ENCODE peak calls at places on chromosomes 5 and 9, in four cellular contexts. T, R, Y and O are unnamed samples.

GRCh38 chr9:135448570-135449180 is 30.9 kb upstream of the PPP1R26 start:
- DNase-seq in T (no peak), R (no peak), Y (no peak), O (no peak)

GRCh38 chr5:2465383-2465782 is 286.1 kb downstream of the IRX2 start:
- DNase-seq in T (no peak), R (no peak), Y (no peak), O (no peak)

GRCh38 chr5:37839441-37840035 is 303 bp downstream of the GDNF start:
- DNase-seq in T (peak; percentile 17), R (peak; percentile 79), Y (peak; percentile 36), O (peak; percentile 82)

GRCh38 chr9:79060726-79061125 is 511.0 kb upstream of the TLE4 start:
- DNase-seq in T (no peak), R (no peak), Y (no peak), O (no peak)

GRCh38 chr9:12849486-12850010 is 74.7 kb downstream of the LURAP1L start:
- DNase-seq in T (no peak), R (no peak), Y (no peak), O (no peak)

GRCh38 chr5:153969563-153969895 is 69.2 kb downstream of the FAM114A2 start:
- DNase-seq in T (no peak), R (no peak), Y (no peak), O (no peak)

GRCh38 chr9:26687421-26687820 is 205.2 kb downstream of the CAAP1 start:
- DNase-seq in T (peak; percentile 4), R (no peak), Y (no peak), O (no peak)

GRCh38 chr9:123642291-123643278 is 286.6 kb downstream of the CRB2 start:
- DNase-seq in T (no peak), R (peak; percentile 73), Y (peak; percentile 67), O (no peak)

GRCh38 chr5:149645236-149645635 is 63.9 kb downstream of the ARHGEF37 start:
- DNase-seq in T (no peak), R (no peak), Y (no peak), O (no peak)

GRCh38 chr9:107422189-107422802 is 67.3 kb downstream of the KLF4 start:
- DNase-seq in T (peak; percentile 58), R (peak; percentile 90), Y (peak; percentile 71), O (peak; percentile 75)

GRCh38 chr5:158451203-158451982 is 592.4 kb upstream of the CLINT1 start:
- DNase-seq in T (no peak), R (peak; percentile 23), Y (no peak), O (no peak)

GRCh38 chr9:123081824-123082223 is 48.4 kb downstream of the GPR21 start:
- DNase-seq in T (peak; percentile 76), R (no peak), Y (no peak), O (no peak)

GRCh38 chr9:69396759-69397158 is 71.7 kb downstream of the ENTREP1 start:
- DNase-seq in T (no peak), R (no peak), Y (no peak), O (no peak)

GRCh38 chr5:75342836-75343235 is 5.8 kb downstream of the HMGCR start:
- DNase-seq in T (no peak), R (no peak), Y (no peak), O (no peak)

GRCh38 chr9:96100385-96100978 is 201.5 kb downstream of the HSD17B3 start:
- DNase-seq in T (no peak), R (peak; percentile 31), Y (no peak), O (no peak)

GRCh38 chr9:27487927-27488326 is 36.2 kb upstream of the IFNK start:
- DNase-seq in T (no peak), R (peak; percentile 42), Y (no peak), O (no peak)

GRCh38 chr9:4111233-4112000 is 188.5 kb downstream of the GLIS3 start:
- DNase-seq in T (no peak), R (no peak), Y (no peak), O (no peak)

GRCh38 chr9:133979921-133980863 is 11.9 kb downstream of the VAV2 start:
- DNase-seq in T (no peak), R (no peak), Y (no peak), O (peak; percentile 77)
- H3K4me3 ChIP-seq in T (no peak overlapping the region), R (no peak overlapping the region), Y (no peak overlapping the region), O (no peak overlapping the region)

GRCh38 chr5:8061140-8061469 is 192.2 kb downstream of the MTRR start:
- DNase-seq in T (no peak), R (no peak), Y (no peak), O (no peak)
- H3K4me1 ChIP-seq in T (no peaks in the 10 kb centered on the region), R (no peaks in the 10 kb centered on the region), Y (no peaks in the 10 kb centered on the region), O (no peaks in the 10 kb centered on the region)

GRCh38 chr9:85523202-85523601 is 218.6 kb downstream of the AGTPBP1 start:
- DNase-seq in T (no peak), R (no peak), Y (no peak), O (no peak)
- H3K4me3 ChIP-seq in T (no peak overlapping the region), R (no peak overlapping the region), Y (no peak overlapping the region), O (no peak overlapping the region)

GRCh38 chr5:91977599-91977998 is 594.5 kb upstream of the ARRDC3 start:
- DNase-seq in T (no peak), R (no peak), Y (no peak), O (no peak)
- H3K4me1 ChIP-seq in T (no peaks in the 10 kb centered on the region), R (no peaks in the 10 kb centered on the region), Y (no peaks in the 10 kb centered on the region), O (no peaks in the 10 kb centered on the region)

GRCh38 chr9:81193362-81194339 is 495.7 kb downstream of the TLE1 start:
- DNase-seq in T (no peak), R (no peak), Y (no peak), O (no peak)
- H3K4me3 ChIP-seq in T (no peak overlapping the region), R (no peak overlapping the region), Y (no peak overlapping the region), O (no peak overlapping the region)

DNA sequence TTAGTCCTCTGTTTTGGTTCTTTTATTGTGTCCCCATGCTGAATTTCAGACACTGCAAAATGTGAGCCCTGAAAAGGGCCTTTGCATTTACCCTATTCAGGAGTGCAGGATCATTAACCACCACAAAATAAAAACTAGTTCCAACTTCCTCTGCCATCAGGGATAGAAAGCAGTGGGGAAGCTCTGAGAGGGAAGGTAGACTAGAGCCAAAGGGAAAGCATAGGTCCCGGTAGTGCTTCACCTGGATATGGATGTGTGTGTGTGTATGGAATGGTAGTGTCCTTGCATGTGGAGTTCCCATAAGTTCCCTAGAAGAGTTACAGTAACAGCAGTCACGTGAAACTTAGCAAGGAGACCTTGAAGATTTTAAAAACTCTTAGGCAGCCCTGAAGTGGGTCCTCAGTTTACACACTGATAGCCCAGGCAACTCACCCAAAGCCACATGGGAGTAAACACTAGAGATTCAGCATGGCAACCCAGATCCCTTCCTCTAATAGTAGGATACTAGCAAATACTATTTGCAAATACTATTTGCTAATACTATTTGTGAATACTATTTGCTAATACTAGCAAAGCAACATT is 70.2 kb upstream of the IFNE start:
- DNase-seq in T (no peak), R (no peak), Y (no peak), O (no peak)
- H3K4me1 ChIP-seq in T (peaks cover 77% of the 10 kb centered on the region), R (no peaks in the 10 kb centered on the region), Y (no peaks in the 10 kb centered on the region), O (peaks cover 5% of the 10 kb centered on the region)

DNA sequence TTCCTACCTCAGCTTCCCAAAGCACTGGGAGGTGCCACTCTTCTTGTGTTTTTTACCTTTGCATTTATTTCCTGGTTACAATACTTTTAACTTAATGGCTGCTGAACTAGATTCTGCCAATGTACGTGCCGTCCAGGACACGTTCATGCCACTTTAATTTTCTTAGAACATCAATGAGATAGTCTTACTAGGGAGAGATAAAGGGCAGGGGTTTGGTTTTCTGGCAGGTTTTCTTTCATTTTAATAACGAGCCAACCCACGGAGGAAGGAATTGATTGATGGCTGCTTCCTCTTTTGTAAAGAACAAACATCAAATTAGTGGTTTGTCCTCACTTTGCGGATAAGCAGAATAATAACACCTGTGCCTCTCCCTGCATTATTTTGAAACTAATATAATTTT is 135.7 kb downstream of the DOCK8 start:
- DNase-seq in T (no peak), R (no peak), Y (no peak), O (no peak)
- H3K4me3 ChIP-seq in T (no peak overlapping the region), R (no peak overlapping the region), Y (no peak overlapping the region), O (no peak overlapping the region)